ENCODE peak calls at places on chromosomes 2 and 18, in ten cellular contexts. Y is endothelial cell, R is fibroblast of lung, Z is choroid plexus epithelial cell, N is AG10803, H is mesothelial cell of epicardium, M is IMR-90, T is psoas muscle, E is Calu3, U is neural crest cell. O is an unnamed sample.

GRCh38 chr2:175536059-175536458 is 354.5 kb upstream of the ATP5MC3 start:
- DNase-seq in H (no peak), Z (no peak), U (no peak), T (no peak), N (no peak), E (no peak), M (no peak), R (no peak), Y (no peak), O (no peak)

GRCh38 chr2:218444692-218445357 is 25.9 kb downstream of the VIL1 start:
- DNase-seq in Y (no peak), N (no peak), M (no peak), R (no peak), T (no peak), E (no peak), U (no peak), H (no peak), Z (no peak), O (no peak)

GRCh38 chr2:138779451-138780440 is at the start of gene NXPH2:
- DNase-seq in T (no peak), E (peak), Z (no peak), U (peak), N (no peak), M (no peak), R (peak), H (peak), Y (peak), O (peak)

GRCh38 chr2:172480301-172481218 is 53.2 kb downstream of the ITGA6 start:
- DNase-seq in U (peak), N (peak), H (no peak), Y (no peak), Z (peak), E (no peak), M (peak), T (peak), R (peak), O (no peak)

GRCh38 chr18:44969214-44969842 is 288.6 kb downstream of the SETBP1 start:
- DNase-seq in U (no peak), Y (no peak), H (no peak), Z (no peak), R (no peak), T (no peak), E (no peak), M (no peak), N (peak), O (no peak)

GRCh38 chr2:18976112-18976961 is 382.1 kb downstream of the OSR1 start:
- DNase-seq in U (no peak), T (no peak), M (peak), H (no peak), R (peak), E (no peak), Z (peak), N (peak), Y (no peak), O (no peak)

GRCh38 chr2:42925742-42926437 is 133.5 kb upstream of the HAAO start:
- DNase-seq in Z (no peak), M (no peak), T (peak), U (no peak), H (no peak), E (no peak), Y (no peak), R (no peak), N (peak), O (no peak)

GRCh38 chr2:45577426-45577825 is 33.6 kb downstream of the SRBD1 start:
- DNase-seq in M (peak), E (no peak), R (peak), N (peak), T (no peak), Z (peak), U (no peak), Y (no peak), H (no peak), O (no peak)

GRCh38 chr2:223068036-223068435 is 16.0 kb downstream of the KCNE4 start:
- DNase-seq in Y (no peak), R (no peak), Z (no peak), U (no peak), H (no peak), M (no peak), T (no peak), N (no peak), E (no peak), O (no peak)

GRCh38 chr2:121092095-121092494 is 192.9 kb downstream of the TFCP2L1 start:
- DNase-seq in R (no peak), U (no peak), T (no peak), H (no peak), E (peak), Y (no peak), M (no peak), N (no peak), Z (no peak), O (no peak)

GRCh38 chr2:40106061-40106460 is 327.0 kb upstream of the THUMPD2 start:
- DNase-seq in U (no peak), N (peak), E (no peak), Y (no peak), R (peak), T (no peak), H (no peak), M (peak), Z (no peak), O (no peak)

GRCh38 chr2:238915596-238915995 is 67.7 kb downstream of the TWIST2 start:
- DNase-seq in H (no peak), T (no peak), R (no peak), Z (no peak), Y (no peak), U (no peak), E (no peak), N (no peak), M (no peak), O (no peak)

GRCh38 chr2:238919307-238919706 is 71.4 kb downstream of the TWIST2 start:
- DNase-seq in U (no peak), Z (no peak), T (no peak), M (no peak), N (no peak), E (no peak), R (no peak), Y (no peak), H (no peak), O (no peak)

GRCh38 chr2:238916176-238916874 is 68.4 kb downstream of the TWIST2 start:
- DNase-seq in T (no peak), Z (no peak), E (no peak), Y (no peak), R (no peak), M (no peak), N (no peak), H (no peak), U (no peak), O (no peak)

GRCh38 chr2:238915196-238915595 is 67.3 kb downstream of the TWIST2 start:
- DNase-seq in Y (no peak), N (peak), E (no peak), Z (no peak), T (no peak), M (no peak), R (peak), H (no peak), U (no peak), O (no peak)

GRCh38 chr2:238916875-238917590 is 69.1 kb downstream of the TWIST2 start:
- DNase-seq in Z (no peak), R (peak), T (no peak), U (no peak), E (no peak), Y (no peak), H (no peak), M (no peak), N (no peak), O (no peak)
- TF ChIP-seq CTCF in Z (no peak), R (no peak), T (no peak), U (no peak), E (no peak), Y (no peak), H (no peak), M (no peak), N (no peak), O (no peak)

DNA sequence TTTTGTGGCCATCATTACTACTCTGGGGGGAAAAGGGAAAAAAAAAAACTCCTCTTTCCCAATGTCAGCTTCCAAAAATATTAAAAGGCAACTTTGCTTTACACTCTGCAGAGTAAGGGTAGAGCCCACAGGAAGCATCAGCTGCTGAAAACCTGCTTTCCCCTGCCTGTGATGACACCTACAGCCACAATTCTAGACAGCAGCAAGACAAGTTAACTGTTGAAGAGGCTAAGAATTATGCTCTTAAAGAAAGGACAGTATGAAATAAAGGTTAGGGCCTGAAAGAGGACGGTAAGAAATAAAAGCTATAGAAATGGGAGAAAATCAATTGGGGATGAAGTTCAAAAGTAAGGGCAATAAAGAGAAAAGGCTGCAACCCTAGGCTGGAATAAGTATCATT is 3.0 kb downstream of the PDE11A start:
- DNase-seq in T (no peak), N (peak), U (no peak), Z (no peak), R (peak), Y (no peak), E (no peak), H (no peak), M (no peak), O (no peak)
- TF ChIP-seq CTCF in T (no peak), N (peak), U (no peak), Z (no peak), R (no peak), Y (no peak), E (no peak), H (no peak), M (no peak), O (no peak)

DNA sequence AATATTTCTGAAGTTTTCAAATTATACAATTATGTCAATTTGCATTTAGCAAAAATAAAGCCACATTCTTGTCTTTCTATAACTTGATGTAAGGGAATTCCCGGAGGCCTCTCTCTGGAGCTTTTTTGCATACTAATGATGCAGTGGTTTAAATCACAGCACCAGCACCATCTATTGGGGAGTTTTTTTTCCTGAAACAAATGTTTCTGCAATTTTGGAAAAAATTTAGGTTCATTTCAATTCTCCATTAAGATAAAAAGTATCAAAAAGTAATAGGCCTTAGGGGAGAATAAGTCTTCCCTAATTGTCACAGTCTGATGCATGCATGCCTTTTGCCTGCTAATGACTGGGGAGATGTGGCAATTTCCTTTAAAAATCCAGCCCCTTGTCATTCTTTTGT is 13.5 kb downstream of the CBLN2 start:
- DNase-seq in M (no peak), Z (peak), N (no peak), R (no peak), E (no peak), U (no peak), Y (no peak), H (no peak), T (no peak), O (no peak)
- TF ChIP-seq CTCF in M (peak), Z (peak), N (no peak), R (no peak), E (no peak), U (peak), Y (no peak), H (no peak), T (no peak), O (peak)

GRCh38 chr18:74513149-74513882 is 17.2 kb downstream of the CNDP2 start:
- DNase-seq in N (no peak), E (no peak), Z (no peak), Y (no peak), R (no peak), M (no peak), T (no peak), H (no peak), U (no peak), O (no peak)

GRCh38 chr18:74515620-74516231 is 18.6 kb upstream of the CNDP1 start:
- DNase-seq in N (no peak), E (no peak), R (no peak), U (no peak), Z (no peak), M (no peak), H (no peak), Y (no peak), T (no peak), O (no peak)

GRCh38 chr18:74514860-74515495 is 18.8 kb downstream of the CNDP2 start:
- DNase-seq in Y (no peak), U (no peak), N (no peak), M (no peak), R (no peak), T (no peak), E (no peak), H (no peak), Z (no peak), O (no peak)

GRCh38 chr18:74512321-74513053 is 16.3 kb downstream of the CNDP2 start:
- DNase-seq in N (no peak), T (no peak), Z (no peak), Y (no peak), U (no peak), R (no peak), H (no peak), M (no peak), E (no peak), O (no peak)

GRCh38 chr18:74513883-74514205 is 17.7 kb downstream of the CNDP2 start:
- DNase-seq in Y (no peak), N (no peak), R (no peak), T (no peak), Z (no peak), M (no peak), H (no peak), U (no peak), E (no peak), O (no peak)
- TF ChIP-seq CTCF in Y (no peak), N (no peak), R (no peak), T (no peak), Z (no peak), M (no peak), H (no peak), U (no peak), E (no peak), O (no peak)

O was measured in progenitor cell of endocrine pancreas.